ENCODE peak calls at places on chromosome 15, in four cellular contexts. Y is HepG2, X is PC-9, R is cardiac muscle cell. H is an unnamed sample. For H3K27me3, the result is how much of the 10 kb centered on the place peaks cover.

GRCh38 chr15:70379938-70380337 is 282.2 kb upstream of the TLE3 start:
- DNase-seq in Y (no peak), X (no peak), R (no peak), H (no peak)

GRCh38 chr15:39907216-39907615 is 12.8 kb downstream of the GPR176 start:
- DNase-seq in Y (peak), X (no peak), R (no peak), H (no peak)

GRCh38 chr15:58058729-58059128 is 6.8 kb downstream of the ALDH1A2 start:
- DNase-seq in Y (no peak), X (no peak), R (no peak), H (no peak)

GRCh38 chr15:23857028-23857641 is 170.0 kb upstream of the NDN start:
- DNase-seq in Y (peak), X (no peak), R (peak), H (peak)

GRCh38 chr15:73900129-73900712 is 26.0 kb upstream of the LOXL1 start:
- DNase-seq in Y (no peak), X (no peak), R (no peak), H (peak)

GRCh38 chr15:94579261-94579660 is 347.9 kb downstream of the MCTP2 start:
- DNase-seq in Y (no peak), X (no peak), R (no peak), H (no peak)

GRCh38 chr15:71471347-71471746 is 339.0 kb upstream of the NR2E3 start:
- DNase-seq in Y (no peak), X (peak), R (no peak), H (no peak)

GRCh38 chr15:58684751-58685150 is 64.8 kb downstream of the ADAM10 start:
- DNase-seq in Y (no peak), X (no peak), R (no peak), H (no peak)

GRCh38 chr15:34318277-34319079 is 19.1 kb downstream of the SLC12A6 start:
- DNase-seq in Y (peak), X (peak), R (peak), H (peak)

GRCh38 chr15:85689729-85690128 is 105.0 kb downstream of the KLHL25 start:
- DNase-seq in Y (no peak), X (no peak), R (peak), H (no peak)

GRCh38 chr15:99706557-99707303 is 26.5 kb downstream of the LYSMD4 start:
- DNase-seq in Y (no peak), X (no peak), R (no peak), H (no peak)

GRCh38 chr15:39914977-39915376 is 5.1 kb downstream of the GPR176 start:
- DNase-seq in Y (no peak), X (no peak), R (no peak), H (no peak)

GRCh38 chr15:61564785-61565184 is 335.7 kb upstream of the RORA start:
- DNase-seq in Y (no peak), X (no peak), R (no peak), H (no peak)

GRCh38 chr15:56523521-56523920 is 58.6 kb upstream of the MNS1 start:
- DNase-seq in Y (no peak), X (no peak), R (no peak), H (no peak)

GRCh38 chr15:37246856-37247255 is 146.5 kb upstream of the MEIS2 start:
- DNase-seq in Y (no peak), X (no peak), R (no peak), H (no peak)

GRCh38 chr15:95663156-95663831 is 667.2 kb upstream of the NR2F2 start:
- DNase-seq in Y (no peak), X (no peak), R (peak), H (peak)

GRCh38 chr15:35885870-35886269 is 339.9 kb upstream of the DPH6 start:
- DNase-seq in Y (no peak), X (no peak), R (no peak), H (no peak)

GRCh38 chr15:77030928-77031375 is 36.0 kb downstream of the PSTPIP1 start:
- DNase-seq in Y (no peak), X (no peak), R (no peak), H (no peak)

GRCh38 chr15:73560501-73561117 is 72.6 kb downstream of the NPTN start:
- DNase-seq in Y (peak), X (peak), R (peak), H (no peak)

GRCh38 chr15:56917652-56918045 is 795 bp upstream of the TCF12 start:
- DNase-seq in Y (no peak), X (no peak), R (no peak), H (no peak)

GRCh38 chr15:99712415-99712814 is 20.8 kb downstream of the LYSMD4 start:
- DNase-seq in Y (no peak), X (no peak), R (no peak), H (no peak)

GRCh38 chr15:59699810-59700431 is 10.8 kb upstream of the BNIP2 start:
- DNase-seq in Y (no peak), X (peak), R (peak), H (no peak)

GRCh38 chr15:29435811-29436210 is 166.2 kb upstream of the NSMCE3 start:
- DNase-seq in Y (no peak), X (no peak), R (no peak), H (no peak)

GRCh38 chr15:31024330-31024729 is 32.9 kb upstream of the MTMR10 start:
- DNase-seq in Y (peak), X (no peak), R (peak), H (peak)

GRCh38 chr15:71549697-71550096 is 260.7 kb upstream of the NR2E3 start:
- DNase-seq in Y (no peak), X (no peak), R (no peak), H (no peak)

GRCh38 chr15:52559583-52559982 is 9.2 kb downstream of the ARPP19 start:
- DNase-seq in Y (no peak), X (no peak), R (peak), H (peak)
- H3K27me3 ChIP-seq in Y (under half), X (under half), R (under half), H (under half)

GRCh38 chr15:45777781-45778180 is 143.0 kb downstream of the SQOR start:
- DNase-seq in Y (no peak), X (no peak), R (no peak), H (no peak)
- H3K4me3 ChIP-seq in Y (no peak), X (no peak), R (no peak), H (no peak)

GRCh38 chr15:65394280-65394789 is 16.5 kb upstream of the IGDCC3 start:
- DNase-seq in Y (no peak), X (no peak), R (no peak), H (no peak)

GRCh38 chr15:65396283-65396964 is 18.6 kb upstream of the IGDCC3 start:
- DNase-seq in Y (no peak), X (no peak), R (no peak), H (no peak)

GRCh38 chr15:65393557-65393956 is 15.8 kb upstream of the IGDCC3 start:
- DNase-seq in Y (no peak), X (no peak), R (no peak), H (no peak)

GRCh38 chr15:65395567-65396185 is 17.9 kb upstream of the IGDCC3 start:
- DNase-seq in Y (no peak), X (no peak), R (no peak), H (no peak)

DNA sequence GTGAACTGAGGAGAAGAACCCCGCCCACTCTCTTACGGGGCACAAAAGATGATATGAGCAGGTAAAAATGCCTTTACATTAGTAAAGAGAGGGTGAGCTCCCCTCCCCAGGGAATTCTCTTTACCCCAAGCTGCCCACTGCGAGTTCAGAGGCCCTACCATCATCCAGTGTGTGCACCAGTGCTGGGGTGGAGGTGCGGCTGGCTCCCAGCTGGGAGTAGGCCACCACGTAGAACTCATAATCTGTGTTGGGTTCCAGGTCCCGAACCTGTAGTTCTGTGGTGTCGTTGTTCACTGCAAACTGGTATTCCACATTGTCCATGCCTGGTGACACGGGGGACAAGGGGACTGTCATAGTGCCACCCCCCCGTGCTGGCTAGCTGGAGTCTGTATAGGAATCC is 17.1 kb upstream of the IGDCC3 start:
- DNase-seq in Y (no peak), X (no peak), R (no peak), H (no peak)
- H3K27me3 ChIP-seq in Y (under half), X (under half), R (under half), H (under half)

GRCh38 chr15:90553248-90553745 is 23.6 kb downstream of the CRTC3 start:
- DNase-seq in Y (no peak), X (no peak), R (peak), H (no peak)
- H3K4me3 ChIP-seq in Y (no peak), X (no peak), R (no peak), H (no peak)

H was measured in MG63.